ENCODE peak calls at places on chromosomes 12 and 14, in seven cellular contexts. C is A549, T is PC-3, Q is astrocyte of the spinal cord, R is HFFc6, K is GM13977, Y is H1. L is an unnamed sample.

GRCh38 chr12:79409562-79409961 is 281.2 kb downstream of the PAWR start:
- DNase-seq in C (no peak), T (peak), Q (peak), R (peak), K (no peak), Y (no peak), L (no peak)

GRCh38 chr12:132812631-132813305 is 15.9 kb downstream of the GOLGA3 start:
- DNase-seq in C (no peak), T (peak), Q (peak), R (peak), K (no peak), Y (no peak), L (no peak)

GRCh38 chr12:105451211-105451610 is 120.7 kb downstream of the C12orf75 start:
- DNase-seq in C (no peak), T (no peak), Q (peak), R (peak), K (no peak), Y (no peak), L (no peak)

GRCh38 chr12:101018540-101018939 is 191.5 kb downstream of the SLC5A8 start:
- DNase-seq in C (peak), T (peak), Q (peak), R (peak), K (no peak), Y (peak), L (peak)

GRCh38 chr12:22229652-22230279 is 104.7 kb downstream of the ST8SIA1 start:
- DNase-seq in C (peak), T (no peak), Q (peak), R (no peak), K (no peak), Y (no peak), L (no peak)

GRCh38 chr12:7869137-7869536 is 3.6 kb downstream of the SLC2A14 start:
- DNase-seq in C (no peak), T (peak), Q (no peak), R (peak), K (no peak), Y (no peak), L (no peak)

GRCh38 chr12:54370218-54370730 is 6.0 kb upstream of the GPR84 start:
- DNase-seq in C (peak), T (peak), Q (peak), R (peak), K (peak), Y (peak), L (peak)

GRCh38 chr14:73173092-73173735 is 36.9 kb downstream of the PSEN1 start:
- DNase-seq in C (peak), T (peak), Q (peak), R (peak), K (peak), Y (no peak), L (no peak)

GRCh38 chr14:36238666-36239363 is 62.3 kb upstream of the PTCSC3 start:
- DNase-seq in C (no peak), T (peak), Q (peak), R (peak), K (no peak), Y (no peak), L (no peak)

GRCh38 chr12:133080619-133081407 is at the start of gene ZNF140:
- DNase-seq in C (peak), T (peak), Q (peak), R (peak), K (peak), Y (peak), L (peak)

GRCh38 chr12:109356586-109356985 is 8.9 kb downstream of the MYO1H start:
- DNase-seq in C (no peak), T (no peak), Q (no peak), R (no peak), K (no peak), Y (no peak), L (no peak)

GRCh38 chr12:68223067-68223747 is 2.4 kb downstream of the IL26 start:
- DNase-seq in C (peak), T (peak), Q (peak), R (peak), K (peak), Y (peak), L (peak)

GRCh38 chr14:36605506-36605857 is 23.1 kb upstream of the NKX2-8 start:
- DNase-seq in C (no peak), T (peak), Q (no peak), R (no peak), K (no peak), Y (no peak), L (no peak)

GRCh38 chr14:96394047-96394815 is 2.3 kb downstream of the AK7 start:
- DNase-seq in C (no peak), T (no peak), Q (no peak), R (no peak), K (no peak), Y (no peak), L (no peak)

GRCh38 chr14:57549765-57550420 is 56.2 kb upstream of the CCDC198 start:
- DNase-seq in C (no peak), T (no peak), Q (no peak), R (no peak), K (no peak), Y (no peak), L (no peak)

GRCh38 chr12:19140381-19141236 is 11.1 kb downstream of the PLEKHA5 start:
- DNase-seq in C (no peak), T (no peak), Q (no peak), R (no peak), K (no peak), Y (no peak), L (no peak)

GRCh38 chr14:82447586-82447985 is 913.9 kb upstream of the SEL1L start:
- DNase-seq in C (no peak), T (no peak), Q (no peak), R (no peak), K (no peak), Y (no peak), L (no peak)

GRCh38 chr12:75471928-75472865 is 8.4 kb upstream of the GLIPR1 start:
- DNase-seq in C (no peak), T (no peak), Q (no peak), R (no peak), K (no peak), Y (no peak), L (no peak)

GRCh38 chr12:57343703-57344378 is 87.0 kb downstream of the R3HDM2 start:
- DNase-seq in C (no peak), T (no peak), Q (no peak), R (no peak), K (peak), Y (no peak), L (no peak)

GRCh38 chr12:122471324-122472226 is 29.2 kb downstream of the ZCCHC8 start:
- DNase-seq in C (peak), T (peak), Q (peak), R (peak), K (peak), Y (no peak), L (peak)

GRCh38 chr14:90756755-90757345 is 59.4 kb downstream of the TTC7B start:
- DNase-seq in C (peak), T (no peak), Q (no peak), R (no peak), K (no peak), Y (no peak), L (no peak)

GRCh38 chr14:36477266-36477665 is 42.8 kb downstream of the NKX2-1 start:
- DNase-seq in C (no peak), T (peak), Q (no peak), R (no peak), K (no peak), Y (no peak), L (no peak)

GRCh38 chr12:116880213-116880816 is 926 bp downstream of the HRK start:
- DNase-seq in C (no peak), T (no peak), Q (peak), R (no peak), K (peak), Y (no peak), L (no peak)

GRCh38 chr14:103132381-103133212 is 9.3 kb downstream of the TNFAIP2 start:
- DNase-seq in C (no peak), T (no peak), Q (peak), R (no peak), K (no peak), Y (no peak), L (no peak)

GRCh38 chr12:102480401-102480800 is at the start of gene IGF1:
- DNase-seq in C (no peak), T (no peak), Q (peak), R (peak), K (no peak), Y (no peak), L (no peak)
- TF ChIP-seq CTCF in C (no peak), T (no peak), Q (peak), R (peak), K (peak), Y (no peak), L (no peak)

GRCh38 chr14:100012928-100013327 is 52.3 kb upstream of the EVL start:
- DNase-seq in C (no peak), T (no peak), Q (no peak), R (no peak), K (no peak), Y (no peak), L (no peak)
- TF ChIP-seq CTCF in C (no peak), T (no peak), Q (no peak), R (no peak), K (no peak), Y (no peak), L (no peak)

GRCh38 chr12:45577844-45578399 is 151.6 kb upstream of the ARID2 start:
- DNase-seq in C (no peak), T (no peak), Q (no peak), R (no peak), K (no peak), Y (no peak), L (no peak)
- TF ChIP-seq CTCF in C (no peak), T (no peak), Q (no peak), R (no peak), K (no peak), Y (no peak), L (no peak)

GRCh38 chr14:45715946-45716345 is 462.9 kb upstream of the MIS18BP1 start:
- DNase-seq in C (no peak), T (peak), Q (no peak), R (no peak), K (no peak), Y (no peak), L (no peak)

DNA sequence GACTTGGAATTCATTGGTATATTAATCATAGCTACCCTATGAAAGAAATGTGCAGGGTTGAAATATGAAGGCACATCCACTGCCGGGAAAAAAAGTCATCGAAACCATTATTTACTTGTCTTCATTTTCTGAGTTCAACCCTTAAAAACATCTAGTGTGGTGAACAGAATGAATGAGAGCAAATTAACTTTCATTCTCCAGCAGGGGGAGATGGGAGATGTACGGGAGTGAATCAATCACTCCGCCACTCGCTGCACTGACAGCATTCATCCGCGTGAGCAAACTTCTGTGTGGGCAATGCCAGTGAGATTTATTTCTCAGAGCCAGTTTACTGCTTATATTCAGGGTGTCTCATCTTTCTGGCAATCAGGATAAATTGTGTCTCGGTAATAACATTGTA is 463.5 kb upstream of the MIS18BP1 start:
- DNase-seq in C (peak), T (peak), Q (peak), R (no peak), K (no peak), Y (no peak), L (no peak)
- TF ChIP-seq CTCF in C (no peak), T (peak), Q (peak), R (peak), K (no peak), Y (peak), L (no peak)

DNA sequence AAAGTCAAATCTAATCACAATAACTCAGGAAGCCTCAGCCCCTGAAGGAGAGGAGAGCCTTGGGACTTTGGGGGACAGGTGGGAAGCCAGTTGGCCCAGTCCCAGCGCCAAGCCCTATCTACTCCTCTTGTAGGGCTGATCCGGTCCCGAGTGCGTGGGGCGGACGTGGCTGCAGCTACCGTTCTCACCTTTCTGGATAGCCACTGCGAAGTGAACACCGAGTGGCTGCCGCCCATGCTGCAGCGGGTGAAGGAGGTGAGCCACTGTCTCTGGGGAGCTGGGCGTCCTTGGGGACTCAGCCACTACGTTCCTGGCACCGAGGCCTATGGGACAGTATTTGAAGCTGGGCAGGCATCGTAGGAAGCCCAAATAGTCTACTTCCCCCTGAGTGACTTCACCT is 68.4 kb downstream of the GALNT16 start:
- DNase-seq in C (no peak), T (no peak), Q (no peak), R (no peak), K (no peak), Y (no peak), L (no peak)
- TF ChIP-seq CTCF in C (no peak), T (no peak), Q (no peak), R (no peak), K (no peak), Y (no peak), L (no peak)

GRCh38 chr14:63993992-63994391 is 141.2 kb downstream of the SYNE2 start:
- DNase-seq in C (peak), T (peak), Q (no peak), R (no peak), K (no peak), Y (no peak), L (no peak)
- TF ChIP-seq CTCF in C (peak), T (peak), Q (peak), R (peak), K (peak), Y (no peak), L (no peak)

GRCh38 chr12:27243804-27244679 is at the start of gene STK38L:
- DNase-seq in C (peak), T (peak), Q (peak), R (peak), K (peak), Y (peak), L (peak)
- TF ChIP-seq CTCF in C (peak), T (peak), Q (peak), R (peak), K (peak), Y (peak), L (no peak)

L was measured in Calu3.